ENCODE peak calls at places on chromosomes 4 and X, in four cellular contexts. I is right lobe of liver, N is GM12878, Y is ovary. H is an unnamed sample. For H3K4me1, the result is how much of the 10 kb centered on the place peaks cover.

GRCh38 chrX:23786268-23786815 is 3.4 kb downstream of the SAT1 start:
- DNase-seq in N (no peak), Y (no peak), I (no peak), H (no peak)

GRCh38 chrX:134235236-134235635 is 1.7 kb upstream of the CCDC160 start:
- DNase-seq in I (no peak), N (no peak), Y (no peak), H (no peak)

GRCh38 chr4:114509340-114509739 is 89.3 kb upstream of the UGT8 start:
- DNase-seq in Y (no peak), N (no peak), I (no peak), H (no peak)

GRCh38 chrX:20412871-20413486 is 146.3 kb upstream of the RPS6KA3 start:
- DNase-seq in N (no peak), I (no peak), Y (no peak), H (no peak)

GRCh38 chr4:41458689-41459088 is 79.3 kb upstream of the LIMCH1 start:
- DNase-seq in Y (no peak), N (no peak), I (no peak), H (no peak)

GRCh38 chr4:52780627-52781354 is 29.6 kb upstream of the ERVMER34-1 start:
- DNase-seq in I (no peak), Y (no peak), N (no peak), H (no peak)

GRCh38 chr4:123166023-123166422 is 230.6 kb upstream of the SPRY1 start:
- DNase-seq in N (no peak), Y (no peak), I (no peak), H (no peak)

GRCh38 chrX:47936224-47936939 is 67.4 kb downstream of the ZNF182 start:
- DNase-seq in N (no peak), Y (no peak), I (no peak), H (no peak)

GRCh38 chrX:46561931-46562721 is 11.4 kb upstream of the CHST7 start:
- DNase-seq in I (no peak), N (peak), Y (no peak), H (no peak)

GRCh38 chr4:661856-662761 is 12.0 kb downstream of the ATP5ME start:
- DNase-seq in Y (peak), I (no peak), N (no peak), H (no peak)

GRCh38 chrX:55056820-55057690 is 17.8 kb upstream of the PAGE2B start:
- DNase-seq in Y (no peak), I (no peak), N (no peak), H (no peak)

GRCh38 chr4:153497091-153497531 is 31.0 kb downstream of the TMEM131L start:
- DNase-seq in N (no peak), Y (no peak), I (no peak), H (no peak)

GRCh38 chrX:39336709-39337294 is 535.5 kb downstream of the MID1IP1 start:
- DNase-seq in I (no peak), N (peak), Y (peak), H (peak)

GRCh38 chr4:158644755-158645154 is 26.9 kb downstream of the C4orf46 start:
- DNase-seq in I (no peak), N (no peak), Y (no peak), H (no peak)

GRCh38 chrX:140916891-140917290 is 85.5 kb upstream of the SPANXB1 start:
- DNase-seq in N (no peak), Y (no peak), I (no peak), H (no peak)

GRCh38 chr4:18033111-18034085 is 11.8 kb upstream of the LCORL start:
- DNase-seq in N (no peak), Y (no peak), I (no peak), H (no peak)

GRCh38 chr4:151960449-151961246 is 199.8 kb upstream of the GATB start:
- DNase-seq in N (no peak), I (no peak), Y (no peak), H (no peak)

GRCh38 chr4:144611850-144612249 is 34.1 kb upstream of the HHIP start:
- DNase-seq in I (no peak), Y (no peak), N (no peak), H (no peak)

GRCh38 chrX:143788265-143788664 is 67.7 kb upstream of the SPANXN2 start:
- DNase-seq in I (no peak), Y (no peak), N (no peak), H (no peak)

GRCh38 chrX:2336181-2336580 is 164.6 kb downstream of the DHRSX start:
- DNase-seq in I (no peak), Y (no peak), N (no peak), H (no peak)

GRCh38 chr4:53908661-53909078 is 155.7 kb downstream of the CHIC2 start:
- DNase-seq in N (peak), I (peak), Y (no peak), H (peak)

GRCh38 chrX:71098302-71098701 is 2.7 kb downstream of the FOXO4 start:
- DNase-seq in I (no peak), Y (peak), N (no peak), H (no peak)

GRCh38 chr4:123788577-123788976 is 392.0 kb downstream of the SPRY1 start:
- DNase-seq in I (no peak), Y (no peak), N (no peak), H (no peak)

GRCh38 chrX:1464282-1465131 is 11.8 kb upstream of the ASMTL start:
- DNase-seq in N (no peak), Y (no peak), I (peak), H (peak)

GRCh38 chr4:839675-840443 is 13.9 kb upstream of the CPLX1 start:
- DNase-seq in I (no peak), N (no peak), Y (no peak), H (no peak)

GRCh38 chrX:15418041-15418706 is 34.0 kb upstream of the VEGFD start:
- DNase-seq in I (no peak), Y (no peak), N (no peak), H (no peak)

GRCh38 chrX:125382889-125383288 is 63.2 kb downstream of the TEX13C start:
- DNase-seq in I (no peak), Y (no peak), N (no peak), H (no peak)

GRCh38 chr4:6198768-6199343 is 1.5 kb downstream of the JAKMIP1 start:
- DNase-seq in Y (peak), I (no peak), N (no peak), H (no peak)

GRCh38 chr4:16199132-16199531 is 27.1 kb downstream of the TAPT1 start:
- DNase-seq in N (no peak), Y (no peak), I (no peak), H (no peak)

GRCh38 chrX:73838123-73838522 is 275.1 kb downstream of the CHIC1 start:
- DNase-seq in Y (no peak), I (no peak), N (no peak), H (no peak)

GRCh38 chrX:73841337-73841736 is 278.3 kb downstream of the CHIC1 start:
- DNase-seq in N (no peak), Y (no peak), I (no peak), H (no peak)

GRCh38 chrX:73842541-73843234 is 279.7 kb downstream of the CHIC1 start:
- DNase-seq in I (no peak), N (no peak), Y (no peak), H (no peak)

GRCh38 chrX:73839152-73839551 is 276.2 kb downstream of the CHIC1 start:
- DNase-seq in Y (no peak), I (no peak), N (no peak), H (no peak)

GRCh38 chrX:73840120-73840924 is 277.3 kb downstream of the CHIC1 start:
- DNase-seq in Y (no peak), N (no peak), I (no peak), H (no peak)
- H3K4me3 ChIP-seq in Y (no peak), N (no peak), I (no peak), H (no peak)

GRCh38 chrX:136619889-136620505 is 28.0 kb upstream of the CD40LG start:
- DNase-seq in I (no peak), Y (no peak), N (no peak), H (no peak)
- H3K4me1 ChIP-seq in I (under half), Y (under half), N (under half), H (under half)

DNA sequence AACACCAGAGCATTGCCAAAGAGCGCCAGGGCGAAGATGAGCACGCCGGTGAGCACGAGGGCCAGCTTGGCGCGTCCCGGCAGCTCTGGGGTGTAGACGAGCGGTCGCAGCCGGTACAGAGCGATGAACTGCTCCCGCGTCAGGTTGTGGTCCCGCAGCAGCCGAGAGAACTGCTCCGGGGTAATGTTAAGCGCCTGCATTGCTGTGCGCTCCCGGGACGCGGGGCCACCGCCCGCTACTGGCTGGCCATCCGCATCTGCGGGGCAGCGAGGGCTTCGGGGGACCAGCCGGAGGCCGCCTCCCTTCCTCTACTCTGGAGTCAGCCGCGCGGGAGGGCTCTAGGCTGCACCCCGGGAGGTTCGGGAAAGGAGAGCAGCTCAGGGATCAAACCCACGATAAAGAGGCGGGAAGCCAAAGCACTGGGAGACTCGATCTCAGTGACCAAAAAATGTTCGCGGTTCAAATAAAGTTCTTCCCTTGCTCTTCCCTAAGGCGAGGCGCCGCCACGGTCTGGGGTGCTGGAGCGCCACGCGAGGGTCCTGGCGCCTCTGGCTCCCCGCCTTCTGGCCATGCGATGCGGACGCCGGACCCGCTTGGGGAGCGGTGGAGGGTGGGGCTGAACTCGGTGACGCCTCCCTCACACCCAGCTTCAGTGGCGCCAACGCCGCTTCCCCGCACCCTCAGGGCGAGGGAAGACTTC is at the start of gene QRFPR:
- DNase-seq in Y (no peak), N (no peak), I (no peak), H (no peak)
- H3K4me3 ChIP-seq in Y (no peak), N (no peak), I (no peak), H (no peak)

GRCh38 chr4:107991945-107992625 is 2.4 kb downstream of the HADH start:
- DNase-seq in I (no peak), N (no peak), Y (no peak), H (no peak)
- H3K4me1 ChIP-seq in I (under half), N (under half), Y (under half), H (under half)

DNA sequence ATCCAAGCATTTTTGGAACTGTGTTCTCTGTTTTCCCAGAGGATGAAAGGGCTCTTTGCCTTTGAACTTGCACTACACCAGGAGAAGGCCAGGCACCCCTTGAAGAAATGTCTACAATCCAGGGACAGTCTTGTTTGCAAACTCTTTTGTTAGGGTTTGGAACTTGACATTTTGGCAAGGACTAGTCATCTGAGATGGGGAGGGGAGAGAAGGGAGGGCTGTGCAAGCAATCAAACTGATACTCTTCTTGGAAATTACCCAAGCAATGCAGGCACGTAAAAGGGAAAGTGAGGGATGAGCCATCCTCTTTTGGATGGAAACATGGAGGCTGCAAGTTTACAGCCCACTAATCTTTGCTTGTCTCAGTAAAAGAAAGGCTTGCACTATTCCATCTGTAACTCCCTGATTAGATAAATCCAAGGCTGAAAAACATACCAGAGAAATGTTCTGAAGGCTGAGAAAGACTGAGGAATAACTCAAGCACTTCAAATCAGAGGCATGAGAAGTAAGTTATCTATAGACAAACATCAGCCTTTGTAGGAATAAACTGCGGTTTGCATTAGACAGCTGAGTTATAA is 140.9 kb downstream of the TSPAN5 start:
- DNase-seq in N (no peak), I (no peak), Y (no peak), H (peak)
- H3K4me3 ChIP-seq in N (no peak), I (no peak), Y (no peak), H (no peak)

GRCh38 chr4:87019243-87019817 is 84.5 kb downstream of the AFF1 start:
- DNase-seq in N (no peak), Y (no peak), I (no peak), H (no peak)
- H3K4me1 ChIP-seq in N (under half), Y (under half), I (under half), H (under half)

GRCh38 chrX:72130156-72130761 is 1.5 kb downstream of the RTL5 start:
- DNase-seq in Y (no peak), I (no peak), N (no peak), H (no peak)

GRCh38 chrX:72132456-72132855 is 741 bp upstream of the RTL5 start:
- DNase-seq in I (no peak), N (no peak), Y (no peak), H (no peak)

GRCh38 chrX:72129661-72130060 is 2.1 kb downstream of the RTL5 start:
- DNase-seq in I (no peak), Y (no peak), N (no peak), H (no peak)

GRCh38 chrX:72130762-72131231 is 918 bp downstream of the RTL5 start:
- DNase-seq in Y (no peak), N (no peak), I (no peak), H (no peak)

DNA sequence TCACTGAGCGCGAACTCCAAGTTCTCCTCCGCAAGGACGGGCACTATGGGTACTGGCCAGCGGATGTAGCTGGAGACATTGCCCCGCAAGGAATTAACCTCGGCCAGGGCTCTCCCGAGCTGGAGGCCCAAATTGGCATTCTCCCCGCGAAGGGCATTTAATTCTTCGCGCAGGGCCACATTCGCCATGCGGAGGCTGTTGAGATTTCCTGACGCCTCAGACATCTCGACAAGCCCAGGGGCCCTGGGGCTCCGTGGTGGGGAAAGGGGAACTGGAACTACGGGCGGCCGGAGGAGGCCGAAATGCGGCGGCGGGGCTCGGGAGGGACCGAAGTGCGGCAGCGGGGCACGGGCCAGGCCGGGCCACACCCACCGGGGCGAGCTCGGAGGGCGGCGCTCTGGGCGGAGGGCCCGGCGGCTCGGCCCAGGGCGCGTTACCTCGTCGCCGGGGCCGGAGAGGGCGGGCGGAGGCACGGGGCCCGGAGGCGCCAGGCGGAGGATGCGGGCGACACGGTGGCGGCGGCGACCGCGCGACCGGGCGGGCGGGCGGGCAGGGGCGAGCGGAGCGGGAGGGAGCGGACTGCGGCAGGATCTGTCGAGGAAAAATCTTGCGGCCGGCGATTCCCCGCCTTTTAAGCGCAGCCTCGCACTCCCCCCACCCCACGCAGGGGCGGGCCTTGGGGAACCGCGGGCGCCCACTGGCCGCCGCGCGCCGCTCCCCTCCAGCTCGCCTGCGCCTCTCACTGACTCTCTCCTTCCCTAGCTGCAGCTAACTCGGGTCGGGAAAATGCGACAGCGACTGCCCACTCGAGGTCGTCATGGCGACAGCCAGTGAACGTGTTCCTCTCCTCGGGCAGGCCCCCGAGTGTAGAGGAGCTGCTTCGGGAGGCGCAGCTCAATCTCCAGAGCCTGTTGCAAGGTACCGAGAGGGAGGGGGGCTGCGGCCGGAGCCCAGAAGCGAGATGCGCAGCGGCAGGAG is at the start of gene RTL5:
- DNase-seq in N (no peak), I (peak), Y (peak), H (peak)
- H3K4me3 ChIP-seq in N (no peak), I (peak), Y (peak), H (peak)

DNA sequence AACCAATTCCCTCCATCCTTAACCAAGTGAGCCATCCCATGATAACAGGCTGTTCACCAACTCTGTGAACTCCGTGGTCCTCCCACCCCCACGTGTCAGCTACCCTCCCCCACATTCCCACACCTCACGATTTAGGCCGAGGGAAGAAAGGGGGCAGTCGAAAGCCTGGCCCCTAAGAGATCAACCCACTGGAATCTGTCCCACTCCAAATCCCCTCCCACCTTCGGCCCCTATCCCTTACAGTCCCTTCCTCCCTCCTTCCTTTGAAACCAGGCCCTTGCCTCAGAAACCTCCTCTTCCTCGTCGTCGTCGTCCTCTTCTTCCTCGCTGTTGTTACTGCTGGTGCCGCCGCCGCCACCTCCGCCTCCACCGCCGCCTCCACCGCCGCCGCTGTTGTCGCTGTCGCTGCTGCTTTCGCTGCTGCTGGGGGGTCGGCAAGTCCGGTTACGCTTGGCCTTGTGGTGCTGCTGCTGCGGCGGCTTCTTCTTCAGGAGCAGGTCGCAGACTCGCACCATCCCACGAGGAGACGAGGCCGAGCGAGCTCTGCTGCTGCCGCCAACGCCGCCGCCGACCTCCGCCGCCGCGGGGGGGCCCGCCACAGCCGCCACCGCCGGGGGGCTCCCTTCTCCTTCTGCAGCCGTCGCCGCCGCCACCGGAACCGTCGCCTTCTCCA is 467 bp downstream of the ANKRD17 start:
- DNase-seq in Y (peak), N (no peak), I (no peak), H (no peak)
- H3K4me1 ChIP-seq in Y (under half), N (under half), I (under half), H (under half)

GRCh38 chr4:10118355-10119004 is 1.9 kb upstream of the WDR1 start:
- DNase-seq in I (no peak), N (peak), Y (no peak), H (no peak)
- H3K4me3 ChIP-seq in I (no peak), N (peak), Y (no peak), H (no peak)

H was measured in SJSA1.